ENCODE peak calls at places on chromosomes 5 and 9, in nine cellular contexts. G, V, F, S, M, J, U, W and O are unnamed samples.

GRCh38 chr5:169742773-169743296 is 105.8 kb downstream of the DOCK2 start:
- DNase-seq in F (no peak), W (no peak), S (no peak), V (no peak), J (peak), U (peak), G (no peak), M (no peak), O (no peak)

GRCh38 chr5:45454114-45454513 is 242.1 kb downstream of the HCN1 start:
- DNase-seq in M (no peak), V (no peak), U (no peak), G (no peak), W (peak), S (no peak), J (peak), F (no peak), O (no peak)

GRCh38 chr5:173764321-173765029 is 123.7 kb upstream of the CPEB4 start:
- DNase-seq in M (peak), G (peak), U (peak), F (no peak), S (no peak), V (no peak), W (peak), J (peak), O (no peak)

GRCh38 chr5:107340631-107341030 is 330.1 kb downstream of the EFNA5 start:
- DNase-seq in M (no peak), V (no peak), J (no peak), S (no peak), U (no peak), W (no peak), G (no peak), F (no peak), O (no peak)

GRCh38 chr9:18632624-18633407 is 158.9 kb downstream of the ADAMTSL1 start:
- DNase-seq in J (peak), V (no peak), W (peak), G (no peak), F (no peak), U (peak), S (no peak), M (no peak), O (no peak)

GRCh38 chr5:107900721-107901120 is 230.0 kb upstream of the EFNA5 start:
- DNase-seq in G (no peak), V (no peak), W (no peak), J (no peak), S (no peak), M (no peak), U (no peak), F (no peak), O (no peak)

GRCh38 chr5:145362261-145362660 is 472.9 kb downstream of the PRELID2 start:
- DNase-seq in F (no peak), W (no peak), V (no peak), S (no peak), G (no peak), M (no peak), J (peak), U (peak), O (no peak)

GRCh38 chr5:179378441-179379271 is 33.4 kb upstream of the ADAMTS2 start:
- DNase-seq in F (no peak), S (no peak), M (no peak), G (no peak), V (no peak), W (no peak), J (peak), U (peak), O (no peak)

GRCh38 chr9:136769710-136770191 is 5.4 kb upstream of the LCN15 start:
- DNase-seq in S (no peak), V (peak), U (peak), W (no peak), F (peak), M (no peak), J (peak), G (no peak), O (peak)

GRCh38 chr5:151351675-151352074 is 4.3 kb upstream of the SLC36A2 start:
- DNase-seq in W (no peak), M (no peak), S (no peak), F (no peak), J (no peak), V (no peak), G (no peak), U (peak), O (no peak)

GRCh38 chr9:69420611-69421270 is 95.7 kb downstream of the ENTREP1 start:
- DNase-seq in S (no peak), J (no peak), G (no peak), F (no peak), M (no peak), W (no peak), V (no peak), U (no peak), O (no peak)

GRCh38 chr9:128382261-128382660 is 11.1 kb downstream of the URM1 start:
- DNase-seq in J (no peak), G (no peak), F (no peak), U (no peak), W (no peak), S (no peak), V (no peak), M (no peak), O (no peak)

GRCh38 chr9:137434498-137435380 is 6.4 kb downstream of the ENTPD8 start:
- DNase-seq in W (peak), M (peak), V (no peak), J (no peak), U (no peak), S (peak), F (no peak), G (no peak), O (no peak)

GRCh38 chr5:23007226-23007625 is 154.1 kb upstream of the CDH12 start:
- DNase-seq in W (no peak), J (no peak), M (no peak), V (no peak), G (peak), F (no peak), U (no peak), S (no peak), O (no peak)

GRCh38 chr9:84000186-84000585 is 19.6 kb downstream of the RMI1 start:
- DNase-seq in W (no peak), G (no peak), V (no peak), F (no peak), M (no peak), S (no peak), U (peak), J (peak), O (no peak)

GRCh38 chr5:128770907-128771306 is 194.4 kb upstream of the SLC27A6 start:
- DNase-seq in V (no peak), J (no peak), S (no peak), M (no peak), W (no peak), G (no peak), F (no peak), U (no peak), O (no peak)

GRCh38 chr9:131191857-131192256 is 66.5 kb downstream of the NUP214 start:
- DNase-seq in U (no peak), S (no peak), M (no peak), F (no peak), V (no peak), G (no peak), W (no peak), J (no peak), O (no peak)

GRCh38 chr9:91486699-91487497 is 63.3 kb upstream of the NFIL3 start:
- DNase-seq in V (no peak), W (peak), G (no peak), U (peak), J (peak), M (no peak), S (no peak), F (no peak), O (no peak)

GRCh38 chr9:79667716-79668458 is 96.1 kb downstream of the TLE4 start:
- DNase-seq in F (no peak), G (no peak), V (no peak), M (no peak), S (no peak), J (no peak), U (no peak), W (no peak), O (no peak)

GRCh38 chr5:136032564-136032963 is 3.8 kb downstream of the TGFBI start:
- DNase-seq in U (peak), G (no peak), M (no peak), J (peak), S (peak), F (no peak), W (no peak), V (no peak), O (no peak)

GRCh38 chr5:158899792-158900191 is 199.9 kb downstream of the EBF1 start:
- DNase-seq in V (no peak), S (no peak), U (peak), W (peak), M (no peak), G (peak), F (no peak), J (peak), O (no peak)

GRCh38 chr9:99595796-99596195 is 225.9 kb upstream of the NR4A3 start:
- DNase-seq in G (no peak), S (no peak), M (no peak), V (peak), U (no peak), J (no peak), F (no peak), W (no peak), O (peak)

GRCh38 chr5:162657076-162657475 is 589.5 kb downstream of the GABRG2 start:
- DNase-seq in W (no peak), M (no peak), S (no peak), J (no peak), V (no peak), G (no peak), F (no peak), U (no peak), O (no peak)

GRCh38 chr9:16335788-16336580 is 534.5 kb downstream of the BNC2 start:
- DNase-seq in V (no peak), M (no peak), G (peak), W (peak), U (peak), F (peak), S (no peak), J (peak), O (no peak)

GRCh38 chr9:126783958-126784357 is 20.9 kb upstream of the ZBTB43 start:
- DNase-seq in V (no peak), G (no peak), U (no peak), S (no peak), F (no peak), W (peak), J (no peak), M (no peak), O (no peak)

GRCh38 chr5:179373101-179373934 is 28.1 kb upstream of the ADAMTS2 start:
- DNase-seq in W (no peak), F (no peak), V (no peak), J (no peak), U (no peak), M (peak), G (no peak), S (peak), O (no peak)

GRCh38 chr9:100307061-100307460 is 45.7 kb downstream of the TEX10 start:
- DNase-seq in V (no peak), F (no peak), J (no peak), W (no peak), U (no peak), M (no peak), G (no peak), S (no peak), O (no peak)

GRCh38 chr5:14895301-14895700 is 23.7 kb upstream of the ANKH start:
- DNase-seq in J (peak), G (no peak), W (no peak), V (no peak), M (no peak), F (no peak), S (no peak), U (no peak), O (no peak)

GRCh38 chr9:36041491-36041890 is 4.8 kb downstream of the RECK start:
- DNase-seq in W (no peak), F (no peak), G (no peak), S (no peak), J (no peak), V (no peak), U (no peak), M (no peak), O (no peak)

GRCh38 chr9:132069046-132069898 is 10.4 kb downstream of the MED27 start:
- DNase-seq in V (no peak), U (peak), F (no peak), M (no peak), W (no peak), J (peak), G (no peak), S (no peak), O (no peak)

GRCh38 chr9:87469833-87470465 is 27.7 kb upstream of the DAPK1 start:
- DNase-seq in F (no peak), U (no peak), S (no peak), J (no peak), W (no peak), G (no peak), V (no peak), M (no peak), O (no peak)

GRCh38 chr5:15286659-15287058 is 213.3 kb upstream of the FBXL7 start:
- DNase-seq in S (no peak), V (no peak), M (no peak), U (peak), W (no peak), J (peak), F (no peak), G (no peak), O (no peak)

GRCh38 chr9:133464638-133465037 is 4.9 kb downstream of the CACFD1 start:
- DNase-seq in S (no peak), W (no peak), M (no peak), J (no peak), V (no peak), F (no peak), U (no peak), G (no peak), O (no peak)

GRCh38 chr9:111928342-111928720 is 31.7 kb downstream of the UGCG start:
- DNase-seq in F (no peak), J (peak), M (no peak), U (no peak), G (no peak), W (no peak), V (no peak), S (no peak), O (no peak)

GRCh38 chr5:80982093-80982492 is 21.9 kb downstream of the RASGRF2 start:
- DNase-seq in F (no peak), M (no peak), U (no peak), W (no peak), S (no peak), G (no peak), V (no peak), J (no peak), O (no peak)

GRCh38 chr9:123073991-123074422 is 40.5 kb downstream of the GPR21 start:
- DNase-seq in W (no peak), U (peak), S (no peak), F (no peak), M (no peak), J (peak), V (no peak), G (no peak), O (no peak)

GRCh38 chr9:123072407-123072995 is 39.0 kb downstream of the GPR21 start:
- DNase-seq in F (no peak), M (no peak), W (no peak), S (no peak), U (no peak), V (no peak), J (no peak), G (no peak), O (no peak)

GRCh38 chr9:123074627-123075026 is 41.2 kb downstream of the GPR21 start:
- DNase-seq in J (no peak), G (no peak), S (no peak), W (no peak), U (no peak), M (no peak), V (no peak), F (no peak), O (no peak)

GRCh38 chr9:123070210-123070609 is 36.7 kb downstream of the GPR21 start:
- DNase-seq in S (no peak), U (no peak), F (no peak), M (no peak), V (no peak), G (no peak), W (no peak), J (no peak), O (no peak)

GRCh38 chr9:123073441-123073840 is 40.0 kb downstream of the GPR21 start:
- DNase-seq in J (no peak), U (no peak), S (no peak), W (no peak), M (no peak), V (no peak), G (no peak), F (no peak), O (no peak)
- TF ChIP-seq CTCF in J (no peak), U (no peak), S (no peak), W (no peak), M (no peak), V (no peak), G (no peak), F (no peak), O (no peak)

GRCh38 chr5:140245354-140245753 is 57.5 kb downstream of the PFDN1 start:
- DNase-seq in F (no peak), S (no peak), W (no peak), J (no peak), G (no peak), U (peak), M (no peak), V (no peak), O (no peak)

GRCh38 chr5:140244525-140245025 is 58.3 kb downstream of the PFDN1 start:
- DNase-seq in V (peak), F (peak), J (peak), U (peak), M (peak), W (peak), S (peak), G (peak), O (peak)

GRCh38 chr5:140243855-140244254 is 59.0 kb downstream of the PFDN1 start:
- DNase-seq in M (no peak), V (no peak), S (no peak), G (no peak), W (no peak), J (no peak), F (no peak), U (no peak), O (no peak)

GRCh38 chr5:140245926-140246325 is 57.0 kb downstream of the PFDN1 start:
- DNase-seq in V (no peak), J (no peak), U (no peak), W (no peak), M (no peak), G (no peak), S (no peak), F (no peak), O (no peak)

GRCh38 chr5:140246378-140247122 is 56.4 kb downstream of the PFDN1 start:
- DNase-seq in S (no peak), G (no peak), V (no peak), U (peak), M (no peak), J (peak), W (peak), F (no peak), O (no peak)
- TF ChIP-seq CTCF in S (no peak), G (no peak), V (no peak), U (no peak), M (no peak), J (no peak), W (no peak), F (no peak), O (no peak)

GRCh38 chr5:157523976-157524375 is 51.6 kb downstream of the ADAM19 start:
- DNase-seq in F (no peak), G (no peak), S (no peak), M (no peak), J (no peak), U (no peak), V (no peak), W (no peak), O (no peak)

GRCh38 chr5:157518963-157519362 is 56.6 kb downstream of the ADAM19 start:
- DNase-seq in M (no peak), W (no peak), U (no peak), G (no peak), V (peak), S (no peak), J (no peak), F (no peak), O (peak)

GRCh38 chr5:157521704-157522029 is 53.9 kb downstream of the ADAM19 start:
- DNase-seq in M (no peak), J (no peak), S (no peak), F (no peak), V (no peak), U (no peak), W (no peak), G (no peak), O (no peak)

GRCh38 chr5:157519579-157520253 is 55.9 kb downstream of the ADAM19 start:
- DNase-seq in W (no peak), G (no peak), U (no peak), M (no peak), S (no peak), F (no peak), V (peak), J (no peak), O (peak)

DNA sequence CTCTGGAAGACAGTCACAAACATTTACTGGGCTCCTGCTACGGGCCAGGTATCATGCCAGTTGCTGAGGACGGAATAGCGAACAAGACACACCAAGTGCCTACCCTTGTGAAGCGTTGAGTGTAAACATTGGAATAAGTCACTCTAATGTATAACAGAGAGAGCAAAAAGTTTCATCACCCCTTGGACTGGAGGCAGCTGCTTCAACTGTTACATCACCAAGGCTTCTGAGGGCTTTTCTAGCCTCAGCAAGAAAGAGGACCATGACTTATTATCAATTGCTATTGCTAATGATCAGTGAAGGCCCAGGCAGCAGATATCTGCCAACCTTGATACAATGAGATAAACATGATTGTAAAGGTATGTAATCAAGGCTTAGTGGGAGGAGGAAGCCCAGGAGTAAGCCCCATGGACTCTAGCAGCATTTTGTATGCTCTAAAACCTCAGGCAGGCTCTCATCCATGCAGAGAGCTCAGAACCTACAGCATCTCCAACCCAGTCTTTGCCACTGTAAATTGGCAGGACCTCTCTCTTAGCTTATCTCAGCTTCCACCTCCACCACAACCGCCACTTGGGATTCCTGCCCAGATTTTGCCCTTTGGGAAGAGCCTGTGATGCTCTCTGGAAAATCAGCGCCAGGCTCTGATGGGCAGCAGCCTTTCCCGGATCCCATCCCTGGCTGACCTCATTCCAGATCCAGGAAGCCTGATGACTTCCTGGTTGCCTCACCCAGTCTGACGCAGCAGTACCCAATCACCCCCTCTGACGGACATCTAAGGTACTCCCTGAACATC is 54.5 kb downstream of the ADAM19 start:
- DNase-seq in V (no peak), M (no peak), F (no peak), S (no peak), J (peak), G (no peak), U (peak), W (peak), O (no peak)
- TF ChIP-seq CTCF in V (no peak), M (peak), F (no peak), S (no peak), J (no peak), G (no peak), U (peak), W (no peak), O (no peak)

GRCh38 chr5:75529185-75529584 is 17.5 kb downstream of the POLK start:
- DNase-seq in U (no peak), M (no peak), J (no peak), V (no peak), W (no peak), F (no peak), S (no peak), G (no peak), O (no peak)
- TF ChIP-seq CTCF in U (no peak), M (no peak), J (no peak), V (no peak), W (no peak), F (no peak), S (no peak), G (no peak), O (no peak)

GRCh38 chr5:42908086-42908485 is 96.4 kb upstream of the SELENOP start:
- DNase-seq in M (no peak), V (no peak), J (peak), G (no peak), S (no peak), F (no peak), U (no peak), W (no peak), O (no peak)
- TF ChIP-seq CTCF in M (no peak), V (no peak), J (no peak), G (no peak), S (no peak), F (no peak), U (no peak), W (no peak), O (no peak)

GRCh38 chr9:78210841-78211301 is 25.0 kb upstream of the CEP78 start:
- DNase-seq in M (no peak), G (no peak), S (no peak), V (peak), W (no peak), F (peak), J (no peak), U (no peak), O (peak)

GRCh38 chr9:78214492-78214891 is 21.4 kb upstream of the CEP78 start:
- DNase-seq in V (no peak), M (no peak), G (no peak), S (no peak), J (no peak), W (no peak), F (no peak), U (no peak), O (no peak)

GRCh38 chr9:78215706-78216105 is 20.2 kb upstream of the CEP78 start:
- DNase-seq in J (peak), M (no peak), G (no peak), W (no peak), U (no peak), S (no peak), F (no peak), V (no peak), O (no peak)

GRCh38 chr9:78212868-78213267 is 23.0 kb upstream of the CEP78 start:
- DNase-seq in F (no peak), U (peak), G (no peak), W (no peak), M (no peak), J (no peak), S (no peak), V (no peak), O (no peak)

GRCh38 chr9:78213696-78214095 is 22.2 kb upstream of the CEP78 start:
- DNase-seq in J (peak), V (no peak), M (no peak), G (no peak), S (no peak), F (peak), U (peak), W (no peak), O (no peak)
- TF ChIP-seq CTCF in J (peak), V (peak), M (peak), G (no peak), S (peak), F (peak), U (peak), W (peak), O (no peak)

GRCh38 chr5:117266237-117266725 is 691.7 kb upstream of the SEMA6A start:
- DNase-seq in M (no peak), V (no peak), J (peak), W (no peak), G (no peak), S (no peak), F (no peak), U (peak), O (no peak)
- TF ChIP-seq CTCF in M (no peak), V (no peak), J (no peak), W (no peak), G (no peak), S (no peak), F (no peak), U (no peak), O (no peak)